ENCODE peak calls at places on chromosomes 16 and 17, in ten cellular contexts. One of them, this sample, is unnamed.

GRCh38 chr16:81513204-81514040 is 68.8 kb downstream of the CMIP start:
- DNase-seq in GM23248: peak; percentile 35
- DNase-seq in mesothelial cell of epicardium: no peak
- DNase-seq in non-pigmented ciliary epithelial cell: no peak
- DNase-seq in OCI-LY7: no peak
- DNase-seq in MV-4-11: no peak
- DNase-seq in NCI-H2171: no peak
- DNase-seq in astrocyte of the cerebellum: peak; percentile 46
- DNase-seq in pulmonary artery endothelial cell: no peak
- DNase-seq in T-cell: no peak
- DNase-seq in this sample: no peak

GRCh38 chr17:72700226-72700625 is 392.3 kb downstream of the SLC39A11 start:
- DNase-seq in GM23248: peak; percentile 23
- DNase-seq in mesothelial cell of epicardium: no peak
- DNase-seq in non-pigmented ciliary epithelial cell: no peak
- DNase-seq in OCI-LY7: no peak
- DNase-seq in MV-4-11: no peak
- DNase-seq in NCI-H2171: no peak
- DNase-seq in astrocyte of the cerebellum: no peak
- DNase-seq in pulmonary artery endothelial cell: no peak
- DNase-seq in T-cell: no peak
- DNase-seq in this sample: no peak

GRCh38 chr17:39001703-39002637 is 34.8 kb upstream of the FBXO47 start:
- DNase-seq in GM23248: peak; percentile 99
- DNase-seq in mesothelial cell of epicardium: no peak
- DNase-seq in non-pigmented ciliary epithelial cell: no peak
- DNase-seq in OCI-LY7: no peak
- DNase-seq in MV-4-11: peak; percentile 18
- DNase-seq in NCI-H2171: no peak
- DNase-seq in astrocyte of the cerebellum: no peak
- DNase-seq in pulmonary artery endothelial cell: no peak
- DNase-seq in T-cell: no peak
- DNase-seq in this sample: no peak

GRCh38 chr16:11697319-11697718 is 29.1 kb downstream of the SNN start:
- DNase-seq in GM23248: no peak
- DNase-seq in mesothelial cell of epicardium: no peak
- DNase-seq in non-pigmented ciliary epithelial cell: no peak
- DNase-seq in OCI-LY7: no peak
- DNase-seq in MV-4-11: no peak
- DNase-seq in NCI-H2171: no peak
- DNase-seq in astrocyte of the cerebellum: no peak
- DNase-seq in pulmonary artery endothelial cell: no peak
- DNase-seq in T-cell: no peak
- DNase-seq in this sample: no peak

GRCh38 chr17:35407531-35407930 is 24.8 kb downstream of the SLFN12 start:
- DNase-seq in GM23248: no peak
- DNase-seq in mesothelial cell of epicardium: no peak
- DNase-seq in non-pigmented ciliary epithelial cell: no peak
- DNase-seq in OCI-LY7: no peak
- DNase-seq in MV-4-11: no peak
- DNase-seq in NCI-H2171: no peak
- DNase-seq in astrocyte of the cerebellum: no peak
- DNase-seq in pulmonary artery endothelial cell: no peak
- DNase-seq in T-cell: no peak
- DNase-seq in this sample: no peak

GRCh38 chr17:60139438-60140285 is 10.1 kb upstream of the CA4 start:
- DNase-seq in GM23248: peak; percentile 85
- DNase-seq in mesothelial cell of epicardium: peak; percentile 74
- DNase-seq in non-pigmented ciliary epithelial cell: no peak
- DNase-seq in OCI-LY7: no peak
- DNase-seq in MV-4-11: peak; percentile 42
- DNase-seq in NCI-H2171: no peak
- DNase-seq in astrocyte of the cerebellum: peak; percentile 24
- DNase-seq in pulmonary artery endothelial cell: no peak
- DNase-seq in T-cell: peak; percentile 48
- DNase-seq in this sample: peak; percentile 25

GRCh38 chr17:18987230-18987610 is 17.3 kb downstream of the FAM83G start:
- DNase-seq in GM23248: no peak
- DNase-seq in mesothelial cell of epicardium: no peak
- DNase-seq in non-pigmented ciliary epithelial cell: no peak
- DNase-seq in OCI-LY7: no peak
- DNase-seq in MV-4-11: no peak
- DNase-seq in NCI-H2171: peak; percentile 25
- DNase-seq in astrocyte of the cerebellum: no peak
- DNase-seq in pulmonary artery endothelial cell: no peak
- DNase-seq in T-cell: no peak
- DNase-seq in this sample: no peak

GRCh38 chr17:43871947-43872690 is 25.1 kb downstream of the CD300LG start:
- DNase-seq in GM23248: no peak
- DNase-seq in mesothelial cell of epicardium: no peak
- DNase-seq in non-pigmented ciliary epithelial cell: no peak
- DNase-seq in OCI-LY7: no peak
- DNase-seq in MV-4-11: no peak
- DNase-seq in NCI-H2171: no peak
- DNase-seq in astrocyte of the cerebellum: no peak
- DNase-seq in pulmonary artery endothelial cell: no peak
- DNase-seq in T-cell: no peak
- DNase-seq in this sample: no peak

GRCh38 chr17:75689441-75689873 is 22.3 kb downstream of the SAP30BP start:
- DNase-seq in GM23248: peak; percentile 30
- DNase-seq in mesothelial cell of epicardium: no peak
- DNase-seq in non-pigmented ciliary epithelial cell: no peak
- DNase-seq in OCI-LY7: peak; percentile 98
- DNase-seq in MV-4-11: no peak
- DNase-seq in NCI-H2171: no peak
- DNase-seq in astrocyte of the cerebellum: no peak
- DNase-seq in pulmonary artery endothelial cell: no peak
- DNase-seq in T-cell: peak; percentile 59
- DNase-seq in this sample: no peak

GRCh38 chr16:75559564-75560372 is 3.7 kb upstream of the TMEM231 start:
- DNase-seq in GM23248: peak; percentile 74
- DNase-seq in mesothelial cell of epicardium: no peak
- DNase-seq in non-pigmented ciliary epithelial cell: no peak
- DNase-seq in OCI-LY7: no peak
- DNase-seq in MV-4-11: no peak
- DNase-seq in NCI-H2171: no peak
- DNase-seq in astrocyte of the cerebellum: no peak
- DNase-seq in pulmonary artery endothelial cell: no peak
- DNase-seq in T-cell: no peak
- DNase-seq in this sample: peak; percentile 39

GRCh38 chr17:75753193-75753513 is 11.8 kb downstream of the GALK1 start:
- DNase-seq in GM23248: no peak
- DNase-seq in mesothelial cell of epicardium: no peak
- DNase-seq in non-pigmented ciliary epithelial cell: no peak
- DNase-seq in OCI-LY7: no peak
- DNase-seq in MV-4-11: no peak
- DNase-seq in NCI-H2171: no peak
- DNase-seq in astrocyte of the cerebellum: no peak
- DNase-seq in pulmonary artery endothelial cell: no peak
- DNase-seq in T-cell: no peak
- DNase-seq in this sample: no peak

GRCh38 chr16:89575247-89576172 is at the start of gene CPNE7:
- DNase-seq in GM23248: peak; percentile 61
- DNase-seq in mesothelial cell of epicardium: no peak
- DNase-seq in non-pigmented ciliary epithelial cell: no peak
- DNase-seq in OCI-LY7: no peak
- DNase-seq in MV-4-11: no peak
- DNase-seq in NCI-H2171: peak; percentile 29
- DNase-seq in astrocyte of the cerebellum: no peak
- DNase-seq in pulmonary artery endothelial cell: no peak
- DNase-seq in T-cell: no peak
- DNase-seq in this sample: no peak

GRCh38 chr17:74394977-74395376 is 27.7 kb downstream of the GPR142 start:
- DNase-seq in GM23248: no peak
- DNase-seq in mesothelial cell of epicardium: no peak
- DNase-seq in non-pigmented ciliary epithelial cell: no peak
- DNase-seq in OCI-LY7: no peak
- DNase-seq in MV-4-11: no peak
- DNase-seq in NCI-H2171: no peak
- DNase-seq in astrocyte of the cerebellum: no peak
- DNase-seq in pulmonary artery endothelial cell: no peak
- DNase-seq in T-cell: no peak
- DNase-seq in this sample: no peak

GRCh38 chr16:75257886-75258806 is 6.7 kb upstream of the BCAR1 start:
- DNase-seq in GM23248: no peak
- DNase-seq in mesothelial cell of epicardium: no peak
- DNase-seq in non-pigmented ciliary epithelial cell: no peak
- DNase-seq in OCI-LY7: no peak
- DNase-seq in MV-4-11: peak; percentile 46
- DNase-seq in NCI-H2171: no peak
- DNase-seq in astrocyte of the cerebellum: no peak
- DNase-seq in pulmonary artery endothelial cell: no peak
- DNase-seq in T-cell: no peak
- DNase-seq in this sample: no peak

GRCh38 chr16:4316732-4317461 is 1.0 kb downstream of the GLIS2 start:
- DNase-seq in GM23248: peak; percentile 73
- DNase-seq in mesothelial cell of epicardium: no peak
- DNase-seq in non-pigmented ciliary epithelial cell: no peak
- DNase-seq in OCI-LY7: no peak
- DNase-seq in MV-4-11: no peak
- DNase-seq in NCI-H2171: peak; percentile 25
- DNase-seq in astrocyte of the cerebellum: no peak
- DNase-seq in pulmonary artery endothelial cell: no peak
- DNase-seq in T-cell: no peak
- DNase-seq in this sample: no peak

GRCh38 chr17:74182041-74182783 is 21.3 kb upstream of the RPL38 start:
- DNase-seq in GM23248: no peak
- DNase-seq in mesothelial cell of epicardium: no peak
- DNase-seq in non-pigmented ciliary epithelial cell: no peak
- DNase-seq in OCI-LY7: no peak
- DNase-seq in MV-4-11: no peak
- DNase-seq in NCI-H2171: no peak
- DNase-seq in astrocyte of the cerebellum: no peak
- DNase-seq in pulmonary artery endothelial cell: no peak
- DNase-seq in T-cell: no peak
- DNase-seq in this sample: no peak

GRCh38 chr17:9987779-9988585 is 82.9 kb upstream of the RCVRN start:
- DNase-seq in GM23248: peak; percentile 54
- DNase-seq in mesothelial cell of epicardium: no peak
- DNase-seq in non-pigmented ciliary epithelial cell: no peak
- DNase-seq in OCI-LY7: peak; percentile 51
- DNase-seq in MV-4-11: peak; percentile 21
- DNase-seq in NCI-H2171: no peak
- DNase-seq in astrocyte of the cerebellum: no peak
- DNase-seq in pulmonary artery endothelial cell: no peak
- DNase-seq in T-cell: no peak
- DNase-seq in this sample: no peak

GRCh38 chr17:76074390-76075363 is at the start of gene GALR2:
- DNase-seq in GM23248: no peak
- DNase-seq in mesothelial cell of epicardium: no peak
- DNase-seq in non-pigmented ciliary epithelial cell: no peak
- DNase-seq in OCI-LY7: no peak
- DNase-seq in MV-4-11: peak; percentile 5
- DNase-seq in NCI-H2171: no peak
- DNase-seq in astrocyte of the cerebellum: no peak
- DNase-seq in pulmonary artery endothelial cell: no peak
- DNase-seq in T-cell: no peak
- DNase-seq in this sample: no peak

GRCh38 chr17:4514206-4514605 is 15.5 kb downstream of the SPNS2 start:
- DNase-seq in GM23248: no peak
- DNase-seq in mesothelial cell of epicardium: peak; percentile 47
- DNase-seq in non-pigmented ciliary epithelial cell: no peak
- DNase-seq in OCI-LY7: no peak
- DNase-seq in MV-4-11: no peak
- DNase-seq in NCI-H2171: no peak
- DNase-seq in astrocyte of the cerebellum: no peak
- DNase-seq in pulmonary artery endothelial cell: no peak
- DNase-seq in T-cell: no peak
- DNase-seq in this sample: no peak

GRCh38 chr16:82031116-82032084 is 3.7 kb upstream of the HSD17B2 start:
- DNase-seq in GM23248: peak; percentile 83
- DNase-seq in mesothelial cell of epicardium: no peak
- DNase-seq in non-pigmented ciliary epithelial cell: no peak
- DNase-seq in OCI-LY7: peak; percentile 16
- DNase-seq in MV-4-11: peak; percentile 42
- DNase-seq in NCI-H2171: peak; percentile 12
- DNase-seq in astrocyte of the cerebellum: peak; percentile 81
- DNase-seq in pulmonary artery endothelial cell: peak; percentile 5
- DNase-seq in T-cell: no peak
- DNase-seq in this sample: peak; percentile 58

GRCh38 chr17:40331743-40332641 is 23.0 kb downstream of the RARA start:
- DNase-seq in GM23248: peak; percentile 64
- DNase-seq in mesothelial cell of epicardium: no peak
- DNase-seq in non-pigmented ciliary epithelial cell: no peak
- DNase-seq in OCI-LY7: no peak
- DNase-seq in MV-4-11: no peak
- DNase-seq in NCI-H2171: no peak
- DNase-seq in astrocyte of the cerebellum: no peak
- DNase-seq in pulmonary artery endothelial cell: no peak
- DNase-seq in T-cell: no peak
- DNase-seq in this sample: no peak

GRCh38 chr17:66255112-66255511 is 25.9 kb upstream of the APOH start:
- DNase-seq in GM23248: peak; percentile 88
- DNase-seq in mesothelial cell of epicardium: no peak
- DNase-seq in non-pigmented ciliary epithelial cell: peak; percentile 50
- DNase-seq in OCI-LY7: peak; percentile 80
- DNase-seq in MV-4-11: peak; percentile 51
- DNase-seq in NCI-H2171: peak; percentile 58
- DNase-seq in astrocyte of the cerebellum: peak; percentile 80
- DNase-seq in pulmonary artery endothelial cell: peak; percentile 37
- DNase-seq in T-cell: peak; percentile 32
- DNase-seq in this sample: peak; percentile 52

GRCh38 chr16:84749815-84750214 is 50.0 kb downstream of the USP10 start:
- DNase-seq in GM23248: no peak
- DNase-seq in mesothelial cell of epicardium: no peak
- DNase-seq in non-pigmented ciliary epithelial cell: no peak
- DNase-seq in OCI-LY7: no peak
- DNase-seq in MV-4-11: no peak
- DNase-seq in NCI-H2171: no peak
- DNase-seq in astrocyte of the cerebellum: no peak
- DNase-seq in pulmonary artery endothelial cell: no peak
- DNase-seq in T-cell: no peak
- DNase-seq in this sample: no peak

GRCh38 chr17:17269926-17270773 is 10.9 kb downstream of the COPS3 start:
- DNase-seq in GM23248: no peak
- DNase-seq in mesothelial cell of epicardium: no peak
- DNase-seq in non-pigmented ciliary epithelial cell: no peak
- DNase-seq in OCI-LY7: peak; percentile 17
- DNase-seq in MV-4-11: no peak
- DNase-seq in NCI-H2171: no peak
- DNase-seq in astrocyte of the cerebellum: no peak
- DNase-seq in pulmonary artery endothelial cell: no peak
- DNase-seq in T-cell: no peak
- DNase-seq in this sample: no peak

GRCh38 chr17:72952641-72953313 is 139.7 kb downstream of the SLC39A11 start:
- DNase-seq in GM23248: no peak
- DNase-seq in mesothelial cell of epicardium: no peak
- DNase-seq in non-pigmented ciliary epithelial cell: no peak
- DNase-seq in OCI-LY7: no peak
- DNase-seq in MV-4-11: no peak
- DNase-seq in NCI-H2171: no peak
- DNase-seq in astrocyte of the cerebellum: no peak
- DNase-seq in pulmonary artery endothelial cell: no peak
- DNase-seq in T-cell: no peak
- DNase-seq in this sample: no peak

GRCh38 chr17:65772989-65773388 is 211.5 kb upstream of the AXIN2 start:
- DNase-seq in GM23248: no peak
- DNase-seq in mesothelial cell of epicardium: no peak
- DNase-seq in non-pigmented ciliary epithelial cell: no peak
- DNase-seq in OCI-LY7: no peak
- DNase-seq in MV-4-11: no peak
- DNase-seq in NCI-H2171: no peak
- DNase-seq in astrocyte of the cerebellum: no peak
- DNase-seq in pulmonary artery endothelial cell: no peak
- DNase-seq in T-cell: no peak
- DNase-seq in this sample: no peak

GRCh38 chr16:69917739-69918138 is 33.4 kb upstream of the CLEC18A start:
- DNase-seq in GM23248: peak; percentile 96
- DNase-seq in mesothelial cell of epicardium: no peak
- DNase-seq in non-pigmented ciliary epithelial cell: peak; percentile 85
- DNase-seq in OCI-LY7: no peak
- DNase-seq in MV-4-11: no peak
- DNase-seq in NCI-H2171: no peak
- DNase-seq in astrocyte of the cerebellum: peak; percentile 92
- DNase-seq in pulmonary artery endothelial cell: peak; percentile 35
- DNase-seq in T-cell: no peak
- DNase-seq in this sample: peak; percentile 78

GRCh38 chr17:8488931-8489330 is 53.2 kb downstream of the NDEL1 start:
- DNase-seq in GM23248: peak; percentile 99
- DNase-seq in mesothelial cell of epicardium: no peak
- DNase-seq in non-pigmented ciliary epithelial cell: peak; percentile 97
- DNase-seq in OCI-LY7: no peak
- DNase-seq in MV-4-11: peak; percentile 41
- DNase-seq in NCI-H2171: no peak
- DNase-seq in astrocyte of the cerebellum: peak; percentile 94
- DNase-seq in pulmonary artery endothelial cell: peak; percentile 49
- DNase-seq in T-cell: no peak
- DNase-seq in this sample: peak; percentile 92

This sample was measured in GM04504.